ENCODE peak calls at places on chromosomes 11 and 22, in seven cellular contexts. One of them, this sample, is unnamed.
A peak's percentile ranks its signal among the peaks of the same experiment; 100 is the strongest.

GRCh38 chr22:17303840-17304779 is 65.2 kb upstream of the CECR2 start:
- DNase-seq in H1: no peak
- DNase-seq in fibroblast of lung: no peak
- DNase-seq in GM23248: no peak
- DNase-seq in mammary epithelial cell: no peak
- DNase-seq in HCT116: no peak
- DNase-seq in endothelial cell of umbilical vein: no peak
- DNase-seq in this sample: no peak

GRCh38 chr11:26028294-26028954 is 303.5 kb upstream of the ANO3 start:
- DNase-seq in H1: no peak
- DNase-seq in fibroblast of lung: peak; percentile 59
- DNase-seq in GM23248: peak; percentile 57
- DNase-seq in mammary epithelial cell: peak; percentile 32
- DNase-seq in HCT116: no peak
- DNase-seq in endothelial cell of umbilical vein: no peak
- DNase-seq in this sample: peak; percentile 11

GRCh38 chr22:49263101-49263500 is 564.6 kb downstream of the BRD1 start:
- DNase-seq in H1: no peak
- DNase-seq in fibroblast of lung: no peak
- DNase-seq in GM23248: no peak
- DNase-seq in mammary epithelial cell: no peak
- DNase-seq in HCT116: no peak
- DNase-seq in endothelial cell of umbilical vein: no peak
- DNase-seq in this sample: no peak

GRCh38 chr11:76654310-76654851 is 16.2 kb downstream of the LRRC32 start:
- DNase-seq in H1: no peak
- DNase-seq in fibroblast of lung: peak; percentile 99
- DNase-seq in GM23248: peak; percentile 14
- DNase-seq in mammary epithelial cell: no peak
- DNase-seq in HCT116: no peak
- DNase-seq in endothelial cell of umbilical vein: no peak
- DNase-seq in this sample: no peak

GRCh38 chr11:62880231-62880802 is 379 bp upstream of the SLC3A2 start:
- DNase-seq in H1: no peak
- DNase-seq in fibroblast of lung: peak; percentile 75
- DNase-seq in GM23248: peak; percentile 96
- DNase-seq in mammary epithelial cell: peak; percentile 78
- DNase-seq in HCT116: no peak
- DNase-seq in endothelial cell of umbilical vein: peak; percentile 62
- DNase-seq in this sample: peak; percentile 91

GRCh38 chr11:85673422-85673821 is 8.5 kb upstream of the CREBZF start:
- DNase-seq in H1: no peak
- DNase-seq in fibroblast of lung: no peak
- DNase-seq in GM23248: no peak
- DNase-seq in mammary epithelial cell: no peak
- DNase-seq in HCT116: no peak
- DNase-seq in endothelial cell of umbilical vein: no peak
- DNase-seq in this sample: no peak

GRCh38 chr11:126499124-126499752 is 143.8 kb downstream of the ST3GAL4 start:
- DNase-seq in H1: no peak
- DNase-seq in fibroblast of lung: no peak
- DNase-seq in GM23248: no peak
- DNase-seq in mammary epithelial cell: no peak
- DNase-seq in HCT116: no peak
- DNase-seq in endothelial cell of umbilical vein: no peak
- DNase-seq in this sample: no peak

GRCh38 chr11:16685914-16686313 is 52.5 kb upstream of the C11orf58 start:
- DNase-seq in H1: no peak
- DNase-seq in fibroblast of lung: no peak
- DNase-seq in GM23248: no peak
- DNase-seq in mammary epithelial cell: no peak
- DNase-seq in HCT116: no peak
- DNase-seq in endothelial cell of umbilical vein: no peak
- DNase-seq in this sample: no peak

GRCh38 chr22:25545117-25545516 is 19.4 kb upstream of the GRK3 start:
- DNase-seq in H1: no peak
- DNase-seq in fibroblast of lung: no peak
- DNase-seq in GM23248: no peak
- DNase-seq in mammary epithelial cell: no peak
- DNase-seq in HCT116: no peak
- DNase-seq in endothelial cell of umbilical vein: no peak
- DNase-seq in this sample: no peak

GRCh38 chr11:70675697-70676374 is 277.5 kb downstream of the CTTN start:
- DNase-seq in H1: no peak
- DNase-seq in fibroblast of lung: no peak
- DNase-seq in GM23248: peak; percentile 7
- DNase-seq in mammary epithelial cell: no peak
- DNase-seq in HCT116: peak; percentile 12
- DNase-seq in endothelial cell of umbilical vein: no peak
- DNase-seq in this sample: peak; percentile 41

GRCh38 chr22:21981874-21982273 is 713 bp downstream of the TOP3B start:
- DNase-seq in H1: no peak
- DNase-seq in fibroblast of lung: no peak
- DNase-seq in GM23248: peak; percentile 36
- DNase-seq in mammary epithelial cell: peak; percentile 6
- DNase-seq in HCT116: no peak
- DNase-seq in endothelial cell of umbilical vein: no peak
- DNase-seq in this sample: no peak

GRCh38 chr11:86692317-86692716 is 19.9 kb upstream of the ME3 start:
- DNase-seq in H1: no peak
- DNase-seq in fibroblast of lung: no peak
- DNase-seq in GM23248: peak; percentile 60
- DNase-seq in mammary epithelial cell: peak; percentile 27
- DNase-seq in HCT116: no peak
- DNase-seq in endothelial cell of umbilical vein: no peak
- DNase-seq in this sample: peak; percentile 14

GRCh38 chr11:62124186-62125113 is 639 bp downstream of the INCENP start:
- DNase-seq in H1: no peak
- DNase-seq in fibroblast of lung: peak; percentile 27
- DNase-seq in GM23248: peak; percentile 77
- DNase-seq in mammary epithelial cell: peak; percentile 66
- DNase-seq in HCT116: no peak
- DNase-seq in endothelial cell of umbilical vein: peak; percentile 43
- DNase-seq in this sample: peak; percentile 46

GRCh38 chr22:38967451-38968450 is 10.3 kb downstream of the APOBEC3A start:
- DNase-seq in H1: no peak
- DNase-seq in fibroblast of lung: no peak
- DNase-seq in GM23248: no peak
- DNase-seq in mammary epithelial cell: no peak
- DNase-seq in HCT116: no peak
- DNase-seq in endothelial cell of umbilical vein: no peak
- DNase-seq in this sample: no peak

GRCh38 chr22:29947410-29948387 is 64.7 kb downstream of the MTMR3 start:
- DNase-seq in H1: no peak
- DNase-seq in fibroblast of lung: peak; percentile 35
- DNase-seq in GM23248: peak; percentile 63
- DNase-seq in mammary epithelial cell: no peak
- DNase-seq in HCT116: no peak
- DNase-seq in endothelial cell of umbilical vein: peak; percentile 23
- DNase-seq in this sample: no peak

GRCh38 chr22:17243524-17243923 is 24.3 kb upstream of the ADA2 start:
- DNase-seq in H1: no peak
- DNase-seq in fibroblast of lung: no peak
- DNase-seq in GM23248: peak; percentile 54
- DNase-seq in mammary epithelial cell: peak; percentile 35
- DNase-seq in HCT116: no peak
- DNase-seq in endothelial cell of umbilical vein: no peak
- DNase-seq in this sample: peak; percentile 12

GRCh38 chr11:126336065-126336464 is 19.4 kb upstream of the ST3GAL4 start:
- DNase-seq in H1: no peak
- DNase-seq in fibroblast of lung: no peak
- DNase-seq in GM23248: no peak
- DNase-seq in mammary epithelial cell: no peak
- DNase-seq in HCT116: no peak
- DNase-seq in endothelial cell of umbilical vein: no peak
- DNase-seq in this sample: no peak

GRCh38 chr11:118002541-118003019 is 16.4 kb downstream of the IL10RA start:
- DNase-seq in H1: no peak
- DNase-seq in fibroblast of lung: peak; percentile 22
- DNase-seq in GM23248: no peak
- DNase-seq in mammary epithelial cell: no peak
- DNase-seq in HCT116: no peak
- DNase-seq in endothelial cell of umbilical vein: no peak
- DNase-seq in this sample: no peak

GRCh38 chr11:2347449-2347848 is 29.7 kb upstream of the CD81 start:
- DNase-seq in H1: no peak
- DNase-seq in fibroblast of lung: no peak
- DNase-seq in GM23248: no peak
- DNase-seq in mammary epithelial cell: no peak
- DNase-seq in HCT116: no peak
- DNase-seq in endothelial cell of umbilical vein: no peak
- DNase-seq in this sample: no peak

GRCh38 chr11:130431337-130431773 is 2.9 kb upstream of the ADAMTS8 start:
- DNase-seq in H1: peak; percentile 77
- DNase-seq in fibroblast of lung: peak; percentile 77
- DNase-seq in GM23248: peak; percentile 70
- DNase-seq in mammary epithelial cell: no peak
- DNase-seq in HCT116: peak; percentile 74
- DNase-seq in endothelial cell of umbilical vein: peak; percentile 70
- DNase-seq in this sample: peak; percentile 95

GRCh38 chr22:29039148-29039547 is 22.5 kb downstream of the C22orf31 start:
- DNase-seq in H1: no peak
- DNase-seq in fibroblast of lung: no peak
- DNase-seq in GM23248: no peak
- DNase-seq in mammary epithelial cell: no peak
- DNase-seq in HCT116: no peak
- DNase-seq in endothelial cell of umbilical vein: no peak
- DNase-seq in this sample: no peak

GRCh38 chr22:25067851-25068421 is 115.4 kb downstream of the KIAA1671 start:
- DNase-seq in H1: no peak
- DNase-seq in fibroblast of lung: no peak
- DNase-seq in GM23248: peak; percentile 32
- DNase-seq in mammary epithelial cell: no peak
- DNase-seq in HCT116: no peak
- DNase-seq in endothelial cell of umbilical vein: no peak
- DNase-seq in this sample: no peak

GRCh38 chr11:10489444-10489785 is 34.4 kb downstream of the AMPD3 start:
- DNase-seq in H1: no peak
- DNase-seq in fibroblast of lung: no peak
- DNase-seq in GM23248: no peak
- DNase-seq in mammary epithelial cell: no peak
- DNase-seq in HCT116: no peak
- DNase-seq in endothelial cell of umbilical vein: no peak
- DNase-seq in this sample: no peak

GRCh38 chr11:122721201-122721963 is 65.9 kb downstream of the UBASH3B start:
- DNase-seq in H1: no peak
- DNase-seq in fibroblast of lung: peak; percentile 56
- DNase-seq in GM23248: peak; percentile 42
- DNase-seq in mammary epithelial cell: no peak
- DNase-seq in HCT116: no peak
- DNase-seq in endothelial cell of umbilical vein: no peak
- DNase-seq in this sample: no peak
- H3K79me2 ChIP-seq in H1: no peaks in the 10 kb centered on the region
- H3K79me2 ChIP-seq in fibroblast of lung: peaks cover 7% of the 10 kb centered on the region
- H3K79me2 ChIP-seq in GM23248: peaks cover 71% of the 10 kb centered on the region
- H3K79me2 ChIP-seq in mammary epithelial cell: peaks cover 76% of the 10 kb centered on the region
- H3K79me2 ChIP-seq in HCT116: no peaks in the 10 kb centered on the region
- H3K79me2 ChIP-seq in endothelial cell of umbilical vein: peaks cover 7% of the 10 kb centered on the region
- H3K79me2 ChIP-seq in this sample: peaks cover 38% of the 10 kb centered on the region

GRCh38 chr11:44726278-44727113 is at the start of gene TSPAN18:
- DNase-seq in H1: peak; percentile 58
- DNase-seq in fibroblast of lung: no peak
- DNase-seq in GM23248: peak; percentile 32
- DNase-seq in mammary epithelial cell: no peak
- DNase-seq in HCT116: no peak
- DNase-seq in endothelial cell of umbilical vein: no peak
- DNase-seq in this sample: no peak
- TF ChIP-seq EZH2 in H1: peak; percentile 12
- TF ChIP-seq EZH2 in fibroblast of lung: peak; percentile 61
- TF ChIP-seq EZH2 in GM23248: peak; percentile 78
- TF ChIP-seq EZH2 in mammary epithelial cell: no peak
- TF ChIP-seq EZH2 in HCT116: no peak
- TF ChIP-seq EZH2 in endothelial cell of umbilical vein: no peak
- TF ChIP-seq EZH2 in this sample: no peak

DNA sequence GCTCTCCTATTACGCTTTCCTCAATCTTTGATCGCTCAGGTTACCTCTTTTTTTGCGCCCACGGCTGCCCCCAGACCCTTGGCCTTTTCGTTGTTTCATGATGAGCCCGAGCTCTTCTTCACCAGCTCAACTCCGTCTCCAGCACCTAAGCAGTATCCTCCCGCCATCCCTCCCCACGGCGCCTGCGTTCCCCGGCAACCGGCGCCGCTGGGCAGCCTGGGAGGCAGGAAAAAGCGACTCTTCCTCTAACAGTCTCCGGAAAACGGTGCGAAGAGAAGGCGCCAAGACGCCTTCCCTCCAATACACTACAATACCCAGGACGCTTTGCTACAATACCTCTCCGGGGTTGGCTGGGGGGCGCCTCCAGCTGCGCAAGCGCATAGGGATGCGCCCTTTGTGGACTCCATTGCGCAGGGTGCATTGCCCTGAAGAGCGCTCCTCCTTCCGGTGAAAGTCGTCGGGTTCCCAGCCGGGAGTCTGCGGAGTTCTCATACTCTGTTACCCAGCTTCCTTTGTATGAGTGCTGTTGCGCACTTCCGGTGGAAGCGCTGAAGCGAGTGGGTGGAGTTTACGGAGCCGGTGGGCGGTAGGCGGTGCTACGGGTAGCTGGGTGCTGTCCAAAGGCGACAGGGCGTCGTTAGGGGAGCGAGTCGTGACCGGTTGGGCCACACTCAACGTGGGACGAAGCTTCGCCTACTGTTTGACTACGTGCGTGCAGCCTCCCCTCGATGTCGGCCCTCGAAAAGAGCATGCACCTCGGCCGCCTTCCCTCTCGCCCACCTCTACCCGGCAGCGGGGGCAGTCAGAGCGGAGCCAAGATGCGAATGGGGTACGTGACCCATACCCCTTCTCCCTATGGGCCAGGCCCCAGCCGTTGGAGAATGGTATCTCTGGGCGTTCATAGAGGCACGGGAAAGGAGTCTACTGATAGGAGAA is at the start of the genes C2CD3 and PPME1:
- DNase-seq in H1: peak; percentile 98
- DNase-seq in fibroblast of lung: peak; percentile 100
- DNase-seq in GM23248: peak; percentile 100
- DNase-seq in mammary epithelial cell: peak; percentile 100
- DNase-seq in HCT116: peak; percentile 99
- DNase-seq in endothelial cell of umbilical vein: peak; percentile 100
- DNase-seq in this sample: peak; percentile 100
- H3K79me2 ChIP-seq in H1: peaks cover 6% of the 10 kb centered on the region
- H3K79me2 ChIP-seq in fibroblast of lung: peaks cover 39% of the 10 kb centered on the region
- H3K79me2 ChIP-seq in GM23248: peaks cover 79% of the 10 kb centered on the region
- H3K79me2 ChIP-seq in mammary epithelial cell: peaks cover 76% of the 10 kb centered on the region
- H3K79me2 ChIP-seq in HCT116: peaks cover 73% of the 10 kb centered on the region
- H3K79me2 ChIP-seq in endothelial cell of umbilical vein: peaks cover 29% of the 10 kb centered on the region
- H3K79me2 ChIP-seq in this sample: peaks cover 79% of the 10 kb centered on the region

DNA sequence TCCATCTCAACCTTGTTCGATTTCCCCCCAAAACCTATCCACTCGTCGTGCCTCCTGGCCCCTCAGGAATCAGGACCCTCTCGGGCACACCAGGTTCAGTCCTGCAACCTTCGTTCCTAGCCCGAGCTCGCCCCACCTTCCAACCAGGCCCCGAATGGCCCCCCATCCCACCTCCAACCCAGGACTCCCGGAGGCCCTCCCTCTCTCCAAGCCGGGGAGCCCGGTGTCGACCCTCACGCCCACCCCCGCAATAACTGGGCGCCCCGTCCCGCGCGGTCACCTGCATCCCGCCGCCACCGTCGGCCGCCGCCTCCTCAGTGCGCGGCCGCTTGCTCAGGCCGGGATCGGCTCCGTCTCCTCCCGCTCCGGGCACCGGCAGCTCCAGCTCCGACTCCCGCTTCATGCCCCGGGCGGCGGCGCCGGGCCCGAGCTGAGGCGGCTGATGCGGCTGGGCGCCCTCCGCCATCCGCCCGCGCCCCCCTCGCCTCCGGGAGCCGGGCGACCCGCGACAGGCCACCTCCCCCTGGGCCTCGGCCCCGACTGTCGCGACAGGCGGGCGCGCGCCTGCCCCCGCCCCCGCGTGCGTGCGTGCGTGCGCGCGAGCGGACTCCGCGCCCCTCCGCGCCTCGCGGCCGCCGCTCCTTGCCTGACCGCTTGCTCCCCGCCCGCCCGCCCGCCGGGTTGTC is 521 bp downstream of the RBFOX2 start:
- DNase-seq in H1: no peak
- DNase-seq in fibroblast of lung: no peak
- DNase-seq in GM23248: no peak
- DNase-seq in mammary epithelial cell: peak; percentile 34
- DNase-seq in HCT116: no peak
- DNase-seq in endothelial cell of umbilical vein: peak; percentile 46
- DNase-seq in this sample: peak; percentile 52
- TF ChIP-seq EZH2 in H1: no peak
- TF ChIP-seq EZH2 in fibroblast of lung: no peak
- TF ChIP-seq EZH2 in GM23248: no peak
- TF ChIP-seq EZH2 in mammary epithelial cell: no peak
- TF ChIP-seq EZH2 in HCT116: no peak
- TF ChIP-seq EZH2 in endothelial cell of umbilical vein: no peak
- TF ChIP-seq EZH2 in this sample: no peak

This sample was measured in PC-3.